ENCODE peak calls at places on chromosomes 6 and 20, in nine cellular contexts. L is kidney tubule cell, S is coronary artery, M is H9, P is AG09319, Z is B cell, K is body of pancreas, W is choroid plexus epithelial cell, B is uterus. A is an unnamed sample.

GRCh38 chr6:166530211-166531045 is 56.0 kb downstream of the RAMACL start:
- DNase-seq in L (no peak), S (no peak), M (no peak), P (no peak), Z (peak), K (no peak), W (no peak), B (no peak), A (no peak)

GRCh38 chr6:54718541-54719023 is 128.0 kb upstream of the FAM83B start:
- DNase-seq in L (no peak), S (no peak), M (no peak), P (no peak), Z (no peak), K (peak), W (no peak), B (no peak), A (no peak)

GRCh38 chr6:10416863-10417641 is 2.2 kb upstream of the TFAP2A start:
- DNase-seq in L (no peak), S (no peak), M (peak), P (no peak), Z (no peak), K (no peak), W (no peak), B (no peak), A (no peak)

GRCh38 chr6:52590634-52590985 is 13.8 kb upstream of the TRAM2 start:
- DNase-seq in L (peak), S (no peak), M (no peak), P (no peak), Z (no peak), K (no peak), W (peak), B (no peak), A (no peak)

GRCh38 chr6:73516712-73517489 is 3.9 kb downstream of the EEF1A1 start:
- DNase-seq in L (peak), S (no peak), M (no peak), P (no peak), Z (no peak), K (no peak), W (no peak), B (no peak), A (no peak)

GRCh38 chr6:43091592-43091991 is 15.5 kb downstream of the PTK7 start:
- DNase-seq in L (no peak), S (no peak), M (no peak), P (no peak), Z (no peak), K (no peak), W (no peak), B (no peak), A (no peak)

GRCh38 chr20:25353754-25354705 is 36.6 kb downstream of the ABHD12 start:
- DNase-seq in L (no peak), S (no peak), M (no peak), P (no peak), Z (no peak), K (peak), W (no peak), B (no peak), A (no peak)

GRCh38 chr20:57838670-57839142 is 128.9 kb upstream of the PMEPA1 start:
- DNase-seq in L (no peak), S (no peak), M (peak), P (no peak), Z (no peak), K (no peak), W (no peak), B (no peak), A (no peak)